ENCODE peak calls at places on chromosomes 7 and 10, in four cellular contexts. One of them, this sample, is unnamed.

GRCh38 chr10:116787018-116787674 is 44.8 kb upstream of the HSPA12A start:
- DNase-seq in NT2/D1: no peak
- DNase-seq in GM12878: no peak
- DNase-seq in HepG2: no peak
- DNase-seq in this sample: no peak

GRCh38 chr10:121276046-121276445 is 322.2 kb downstream of the FGFR2 start:
- DNase-seq in NT2/D1: no peak
- DNase-seq in HepG2: no peak
- DNase-seq in GM12878: no peak
- DNase-seq in this sample: no peak

GRCh38 chr10:97499561-97500296 is 1.0 kb downstream of the UBTD1 start:
- DNase-seq in GM12878: no peak
- DNase-seq in NT2/D1: no peak
- DNase-seq in HepG2: no peak
- DNase-seq in this sample: no peak

GRCh38 chr10:132197271-132198067 is 10.7 kb downstream of the DPYSL4 start:
- DNase-seq in NT2/D1: no peak
- DNase-seq in GM12878: no peak
- DNase-seq in HepG2: no peak
- DNase-seq in this sample: no peak

GRCh38 chr10:80468002-80468401 is 13.9 kb downstream of the TSPAN14 start:
- DNase-seq in NT2/D1: no peak
- DNase-seq in GM12878: no peak
- DNase-seq in HepG2: no peak
- DNase-seq in this sample: no peak

GRCh38 chr10:109207361-109207760 is 716.0 kb downstream of the XPNPEP1 start:
- DNase-seq in HepG2: no peak
- DNase-seq in NT2/D1: no peak
- DNase-seq in GM12878: no peak
- DNase-seq in this sample: no peak

GRCh38 chr10:12130237-12130872 is 878 bp downstream of the SEC61A2 start:
- DNase-seq in HepG2: peak
- DNase-seq in GM12878: peak
- DNase-seq in NT2/D1: peak
- DNase-seq in this sample: peak

GRCh38 chr7:27346531-27347260 is 104.1 kb downstream of the EVX1 start:
- DNase-seq in GM12878: no peak
- DNase-seq in HepG2: peak
- DNase-seq in NT2/D1: peak
- DNase-seq in this sample: peak

GRCh38 chr7:49805686-49806085 is 32.2 kb downstream of the VWC2 start:
- DNase-seq in GM12878: no peak
- DNase-seq in NT2/D1: no peak
- DNase-seq in HepG2: no peak
- DNase-seq in this sample: no peak

GRCh38 chr7:19772323-19772722 is 1.1 kb downstream of the TMEM196 start:
- DNase-seq in NT2/D1: no peak
- DNase-seq in HepG2: no peak
- DNase-seq in GM12878: no peak
- DNase-seq in this sample: no peak

GRCh38 chr7:81725496-81726117 is 44.2 kb downstream of the HGF start:
- DNase-seq in NT2/D1: no peak
- DNase-seq in GM12878: no peak
- DNase-seq in HepG2: no peak
- DNase-seq in this sample: no peak

GRCh38 chr10:116744163-116744788 is 1.9 kb upstream of the HSPA12A start:
- DNase-seq in GM12878: no peak
- DNase-seq in NT2/D1: no peak
- DNase-seq in HepG2: no peak
- DNase-seq in this sample: no peak

GRCh38 chr10:3354171-3354570 is 181.6 kb upstream of the PITRM1 start:
- DNase-seq in NT2/D1: no peak
- DNase-seq in HepG2: no peak
- DNase-seq in GM12878: no peak
- DNase-seq in this sample: no peak

GRCh38 chr10:5933909-5934546 is 43.3 kb downstream of the IL15RA start:
- DNase-seq in HepG2: no peak
- DNase-seq in NT2/D1: no peak
- DNase-seq in GM12878: no peak
- DNase-seq in this sample: no peak

GRCh38 chr7:14720792-14721191 is 181.8 kb downstream of the DGKB start:
- DNase-seq in NT2/D1: no peak
- DNase-seq in GM12878: no peak
- DNase-seq in HepG2: no peak
- DNase-seq in this sample: no peak

GRCh38 chr7:21767300-21767900 is 178.3 kb downstream of the CDCA7L start:
- DNase-seq in NT2/D1: peak
- DNase-seq in GM12878: peak
- DNase-seq in HepG2: peak
- DNase-seq in this sample: peak

GRCh38 chr10:117542706-117543244 is at the start of gene EMX2:
- DNase-seq in GM12878: no peak
- DNase-seq in NT2/D1: no peak
- DNase-seq in HepG2: no peak
- DNase-seq in this sample: no peak

GRCh38 chr7:121398246-121398645 is 2.1 kb upstream of the FAM3C start:
- DNase-seq in GM12878: no peak
- DNase-seq in NT2/D1: no peak
- DNase-seq in HepG2: peak
- DNase-seq in this sample: peak

GRCh38 chr10:6141296-6142151 is 52.7 kb downstream of the RBM17 start:
- DNase-seq in GM12878: peak
- DNase-seq in NT2/D1: no peak
- DNase-seq in HepG2: no peak
- DNase-seq in this sample: no peak

GRCh38 chr10:80567292-80567691 is 29.6 kb downstream of the SH2D4B start:
- DNase-seq in NT2/D1: no peak
- DNase-seq in HepG2: no peak
- DNase-seq in GM12878: no peak
- DNase-seq in this sample: no peak

GRCh38 chr10:130739016-130739756 is 572.3 kb downstream of the TCERG1L start:
- DNase-seq in HepG2: no peak
- DNase-seq in GM12878: no peak
- DNase-seq in NT2/D1: no peak
- DNase-seq in this sample: no peak

GRCh38 chr7:158733220-158733519 is 28.6 kb upstream of the NCAPG2 start:
- DNase-seq in HepG2: no peak
- DNase-seq in GM12878: no peak
- DNase-seq in NT2/D1: no peak
- DNase-seq in this sample: no peak

GRCh38 chr10:119859422-119860258 is 13.0 kb downstream of the MCMBP start:
- DNase-seq in HepG2: peak
- DNase-seq in GM12878: no peak
- DNase-seq in NT2/D1: no peak
- DNase-seq in this sample: peak

GRCh38 chr7:79282051-79282694 is 171.3 kb downstream of the MAGI2 start:
- DNase-seq in NT2/D1: peak
- DNase-seq in GM12878: no peak
- DNase-seq in HepG2: no peak
- DNase-seq in this sample: peak

GRCh38 chr10:413662-414071 is 275.8 kb downstream of the DIP2C start:
- DNase-seq in NT2/D1: no peak
- DNase-seq in HepG2: no peak
- DNase-seq in GM12878: no peak
- DNase-seq in this sample: no peak

GRCh38 chr10:114151486-114151885 is 22.5 kb downstream of the CCDC186 start:
- DNase-seq in NT2/D1: no peak
- DNase-seq in GM12878: no peak
- DNase-seq in HepG2: peak
- DNase-seq in this sample: peak

GRCh38 chr7:26381476-26382175 is 90.0 kb downstream of the SNX10 start:
- DNase-seq in GM12878: no peak
- DNase-seq in HepG2: no peak
- DNase-seq in NT2/D1: no peak
- DNase-seq in this sample: no peak

GRCh38 chr10:44470779-44471178 is 85.9 kb upstream of the CXCL12 start:
- DNase-seq in HepG2: no peak
- DNase-seq in GM12878: no peak
- DNase-seq in NT2/D1: no peak
- DNase-seq in this sample: no peak

GRCh38 chr10:43594944-43595589 is 11.2 kb upstream of the ZNF485 start:
- DNase-seq in GM12878: peak
- DNase-seq in NT2/D1: no peak
- DNase-seq in HepG2: no peak
- DNase-seq in this sample: no peak

GRCh38 chr7:148400101-148400500 is 190.5 kb upstream of the C7orf33 start:
- DNase-seq in NT2/D1: no peak
- DNase-seq in HepG2: no peak
- DNase-seq in GM12878: no peak
- DNase-seq in this sample: no peak

GRCh38 chr10:102120987-102121738 is 995 bp upstream of the LDB1 start:
- DNase-seq in NT2/D1: peak
- DNase-seq in HepG2: no peak
- DNase-seq in GM12878: no peak
- DNase-seq in this sample: no peak
- TF ChIP-seq ZNF274 in NT2/D1: no peak
- TF ChIP-seq ZNF274 in HepG2: no peak
- TF ChIP-seq ZNF274 in GM12878: no peak
- TF ChIP-seq ZNF274 in this sample: no peak

GRCh38 chr10:28798964-28799363 is 121.6 kb downstream of the BAMBI start:
- DNase-seq in NT2/D1: no peak
- DNase-seq in GM12878: no peak
- DNase-seq in HepG2: no peak
- DNase-seq in this sample: no peak

GRCh38 chr10:28798428-28798955 is 121.2 kb downstream of the BAMBI start:
- DNase-seq in NT2/D1: no peak
- DNase-seq in HepG2: no peak
- DNase-seq in GM12878: no peak
- DNase-seq in this sample: no peak

GRCh38 chr10:28797904-28798371 is 120.6 kb downstream of the BAMBI start:
- DNase-seq in GM12878: no peak
- DNase-seq in NT2/D1: no peak
- DNase-seq in HepG2: no peak
- DNase-seq in this sample: no peak

GRCh38 chr10:28794986-28795385 is 117.7 kb downstream of the BAMBI start:
- DNase-seq in HepG2: no peak
- DNase-seq in GM12878: no peak
- DNase-seq in NT2/D1: no peak
- DNase-seq in this sample: no peak

DNA sequence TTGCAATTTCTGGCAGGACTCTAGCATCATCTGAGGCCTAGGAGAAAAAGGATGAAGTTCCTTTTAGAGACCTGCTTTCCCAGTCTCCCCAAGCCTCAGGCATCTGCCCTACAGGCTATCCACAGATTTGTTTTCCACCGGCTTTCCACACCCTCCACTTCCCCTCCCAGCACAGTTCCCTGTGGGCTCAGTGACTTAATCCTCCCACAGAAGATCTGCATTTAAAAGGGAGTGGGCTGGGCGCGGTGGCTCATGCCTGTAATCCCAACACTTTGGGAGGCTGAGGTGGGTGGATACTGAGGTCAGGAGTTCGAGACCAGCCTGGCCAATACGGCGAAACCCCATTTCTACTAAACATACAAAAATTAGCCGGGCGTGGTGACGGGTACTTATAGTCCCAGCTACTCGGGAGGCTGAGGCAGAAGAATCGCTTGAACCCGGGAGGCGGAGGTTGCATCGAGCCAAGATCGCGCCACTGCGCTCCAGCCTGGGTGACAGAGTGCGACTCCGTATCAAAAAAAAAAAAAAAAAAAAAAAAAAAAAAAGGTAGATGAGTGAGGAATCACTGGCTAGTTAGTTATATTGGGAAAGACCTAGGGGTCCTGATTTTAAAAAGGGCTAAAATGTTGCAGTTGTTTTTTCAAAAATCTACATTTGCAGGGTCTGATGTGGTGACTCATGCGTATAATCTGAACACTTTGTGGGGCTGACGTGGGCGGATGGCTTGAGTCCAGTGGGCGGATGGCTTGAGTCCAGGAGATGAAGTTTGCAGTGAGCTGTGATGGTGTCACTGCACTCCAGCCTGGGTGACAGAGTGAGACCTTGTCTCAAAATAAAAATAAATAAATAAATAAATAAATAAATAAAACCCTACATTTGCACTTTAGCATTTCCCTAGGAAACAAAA is 119.5 kb downstream of the BAMBI start:
- DNase-seq in HepG2: no peak
- DNase-seq in GM12878: no peak
- DNase-seq in NT2/D1: no peak
- DNase-seq in this sample: no peak
- TF ChIP-seq ZNF274 in HepG2: no peak
- TF ChIP-seq ZNF274 in GM12878: no peak
- TF ChIP-seq ZNF274 in NT2/D1: no peak
- TF ChIP-seq ZNF274 in this sample: no peak

DNA sequence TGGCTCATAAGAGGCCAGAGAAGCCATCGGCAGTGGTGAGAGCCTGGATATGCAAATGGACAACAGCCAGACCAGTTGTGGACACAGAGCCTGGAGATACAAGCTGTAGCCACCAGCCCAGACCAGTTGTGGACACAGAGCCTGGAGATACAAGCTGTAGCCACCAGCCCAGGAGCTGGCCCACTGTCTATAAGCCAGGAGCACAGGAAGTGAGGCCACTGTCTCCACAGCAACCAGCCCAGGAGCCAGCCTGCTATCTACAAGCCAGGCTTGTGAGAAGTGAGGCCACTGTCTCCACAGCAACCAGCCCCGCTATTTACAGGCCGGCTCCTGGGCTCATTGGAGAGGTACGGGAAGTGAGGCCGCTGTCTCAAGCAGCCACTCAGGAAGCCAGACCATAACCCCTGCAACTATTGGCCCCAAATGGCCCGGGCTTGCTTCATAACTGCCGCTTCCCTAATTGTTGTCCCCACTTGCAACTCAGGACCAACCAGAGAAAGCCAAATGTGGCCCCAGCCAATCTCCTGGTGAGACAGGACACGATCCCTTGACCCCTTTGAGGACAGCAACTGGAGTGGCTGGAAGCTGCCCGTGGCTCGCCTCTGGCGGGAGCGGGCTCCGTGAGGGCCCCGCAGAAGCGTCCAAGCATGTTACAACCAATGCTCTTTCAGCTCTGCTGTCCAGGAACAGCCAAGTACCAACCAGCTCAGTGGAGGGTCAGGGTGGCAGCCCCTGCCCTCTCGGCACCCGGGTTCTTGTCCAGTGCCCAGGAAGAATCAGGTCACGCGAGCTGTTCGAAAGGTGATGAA is 44.1 kb upstream of the CNPY1 start:
- DNase-seq in HepG2: peak
- DNase-seq in NT2/D1: peak
- DNase-seq in GM12878: no peak
- DNase-seq in this sample: no peak
- TF ChIP-seq ZNF274 in HepG2: no peak
- TF ChIP-seq ZNF274 in NT2/D1: no peak
- TF ChIP-seq ZNF274 in GM12878: no peak
- TF ChIP-seq ZNF274 in this sample: no peak

GRCh38 chr7:144835166-144835611 is 664 bp downstream of the TPK1 start:
- DNase-seq in NT2/D1: no peak
- DNase-seq in GM12878: peak
- DNase-seq in HepG2: peak
- DNase-seq in this sample: no peak

GRCh38 chr7:144835668-144836544 is at the start of gene TPK1:
- DNase-seq in NT2/D1: peak
- DNase-seq in HepG2: peak
- DNase-seq in GM12878: peak
- DNase-seq in this sample: peak

GRCh38 chr7:144836545-144836842 is 641 bp upstream of the TPK1 start:
- DNase-seq in NT2/D1: no peak
- DNase-seq in GM12878: no peak
- DNase-seq in HepG2: no peak
- DNase-seq in this sample: no peak

GRCh38 chr7:144830811-144831210 is 5.0 kb downstream of the TPK1 start:
- DNase-seq in NT2/D1: no peak
- DNase-seq in GM12878: no peak
- DNase-seq in HepG2: no peak
- DNase-seq in this sample: no peak

GRCh38 chr7:144834516-144835165 is 1.2 kb downstream of the TPK1 start:
- DNase-seq in HepG2: no peak
- DNase-seq in GM12878: peak
- DNase-seq in NT2/D1: no peak
- DNase-seq in this sample: no peak
- TF ChIP-seq ZNF274 in HepG2: no peak
- TF ChIP-seq ZNF274 in GM12878: no peak
- TF ChIP-seq ZNF274 in NT2/D1: no peak
- TF ChIP-seq ZNF274 in this sample: no peak

This sample was measured in HCT116.